ENCODE peak calls at places on chromosomes 12 and 14, in four cellular contexts. X is K562, C is GM12878, S is GM12891. L is an unnamed sample.

GRCh38 chr12:93019240-93019910 is 90.3 kb upstream of the EEA1 start:
- DNase-seq in X (no peak), C (no peak), S (no peak), L (no peak)

GRCh38 chr14:37246427-37246829 is 48.7 kb downstream of the MIPOL1 start:
- DNase-seq in S (no peak), X (peak), C (no peak), L (no peak)

GRCh38 chr12:92989715-92990484 is 60.8 kb upstream of the EEA1 start:
- DNase-seq in C (no peak), X (no peak), S (no peak), L (no peak)

GRCh38 chr12:122203968-122204828 is 689 bp downstream of the B3GNT4 start:
- DNase-seq in S (no peak), C (no peak), X (no peak), L (no peak)

GRCh38 chr14:101591582-101591981 is 30.3 kb downstream of the DIO3 start:
- DNase-seq in S (no peak), C (no peak), X (no peak), L (no peak)

GRCh38 chr12:95548056-95548538 is 3.2 kb downstream of the USP44 start:
- DNase-seq in C (no peak), X (peak), S (peak), L (no peak)

GRCh38 chr12:75750950-75751349 is 239.5 kb upstream of the KRR1 start:
- DNase-seq in S (no peak), C (no peak), X (no peak), L (no peak)

GRCh38 chr14:73235531-73236155 is 1.7 kb upstream of the PAPLN start:
- DNase-seq in X (no peak), C (no peak), S (no peak), L (no peak)

GRCh38 chr12:115430636-115431035 is 746.7 kb upstream of the TBX3 start:
- DNase-seq in S (no peak), X (no peak), C (no peak), L (no peak)

GRCh38 chr12:120538281-120539156 is 4.4 kb downstream of the RNF10 start:
- DNase-seq in S (no peak), X (no peak), C (no peak), L (peak)

GRCh38 chr12:6955462-6956331 is 4.5 kb downstream of the PTPN6 start:
- DNase-seq in X (no peak), S (no peak), C (no peak), L (no peak)

GRCh38 chr12:54405106-54405505 is 14.0 kb downstream of the ITGA5 start:
- DNase-seq in X (no peak), C (no peak), S (no peak), L (no peak)

GRCh38 chr14:100059433-100059781 is 5.8 kb upstream of the EVL start:
- DNase-seq in S (no peak), X (no peak), C (no peak), L (no peak)

GRCh38 chr14:102370305-102370809 is 7.6 kb downstream of the TECPR2 start:
- DNase-seq in X (no peak), S (no peak), C (no peak), L (peak)

GRCh38 chr12:79690156-79690605 is 583 bp downstream of the PAWR start:
- DNase-seq in S (no peak), X (no peak), C (no peak), L (no peak)

GRCh38 chr14:37078131-37078530 is 94.3 kb downstream of the SLC25A21 start:
- DNase-seq in C (no peak), S (no peak), X (no peak), L (no peak)

GRCh38 chr12:76183459-76184186 is 99.1 kb upstream of the NAP1L1 start:
- DNase-seq in X (peak), C (peak), S (peak), L (peak)

GRCh38 chr12:80472912-80473500 is 29.0 kb downstream of the PTPRQ start:
- DNase-seq in C (peak), S (no peak), X (no peak), L (peak)

GRCh38 chr12:56188116-56188785 is 1.0 kb downstream of the SMARCC2 start:
- DNase-seq in S (no peak), C (no peak), X (no peak), L (peak)

GRCh38 chr12:40104461-40105264 is 1.2 kb downstream of the SLC2A13 start:
- DNase-seq in X (peak), C (no peak), S (peak), L (no peak)

GRCh38 chr12:13950502-13950901 is 30.9 kb downstream of the GRIN2B start:
- DNase-seq in X (no peak), S (no peak), C (no peak), L (no peak)

GRCh38 chr12:57887631-57888406 is 41.3 kb upstream of the CTDSP2 start:
- DNase-seq in S (no peak), X (peak), C (no peak), L (no peak)

GRCh38 chr12:8033153-8034044 is 883 bp downstream of the FOXJ2 start:
- DNase-seq in X (peak), C (no peak), S (peak), L (no peak)

GRCh38 chr12:53623526-53623925 is 2.7 kb downstream of the ATF7 start:
- DNase-seq in C (no peak), S (no peak), X (peak), L (no peak)

GRCh38 chr14:23022849-23023499 is 11.7 kb downstream of the PSMB5 start:
- DNase-seq in S (no peak), X (no peak), C (no peak), L (no peak)

GRCh38 chr12:121224591-121224990 is 14.7 kb downstream of the P2RX4 start:
- DNase-seq in X (no peak), C (no peak), S (no peak), L (no peak)

GRCh38 chr14:90785474-90785873 is 30.8 kb downstream of the TTC7B start:
- DNase-seq in S (no peak), X (no peak), C (no peak), L (peak)

GRCh38 chr12:78866518-78866917 is 1.9 kb downstream of the SYT1 start:
- DNase-seq in S (no peak), X (no peak), C (no peak), L (no peak)

GRCh38 chr14:31426663-31427062 is 6.3 kb upstream of the HEATR5A start:
- DNase-seq in C (no peak), X (no peak), S (no peak), L (no peak)

GRCh38 chr14:103139371-103140016 is 16.2 kb downstream of the TNFAIP2 start:
- DNase-seq in X (no peak), C (no peak), S (no peak), L (no peak)

DNA sequence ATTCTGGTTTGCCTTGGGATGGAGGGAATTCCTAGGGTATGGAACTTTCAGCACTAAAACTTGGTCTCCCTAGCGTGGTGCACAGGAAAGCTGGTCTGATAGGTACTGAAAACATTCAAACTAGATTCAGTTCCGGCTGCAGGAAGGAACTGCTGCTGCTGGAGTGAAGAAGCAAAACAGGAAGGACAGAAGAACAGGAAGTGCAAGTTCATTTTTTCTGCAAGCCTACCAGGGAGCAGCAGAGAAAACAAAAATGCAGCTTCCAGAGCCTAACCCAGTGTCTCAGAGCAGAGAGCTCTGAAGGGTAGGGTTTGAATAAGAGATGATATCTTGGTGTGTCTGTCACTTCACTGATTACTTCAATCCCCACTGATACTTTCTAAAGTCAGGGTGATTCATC is 165.2 kb downstream of the VRK1 start:
- DNase-seq in X (no peak), S (no peak), C (no peak), L (peak)
- TF ChIP-seq SPI1 in X (peak), S (peak), C (peak), L (peak)

DNA sequence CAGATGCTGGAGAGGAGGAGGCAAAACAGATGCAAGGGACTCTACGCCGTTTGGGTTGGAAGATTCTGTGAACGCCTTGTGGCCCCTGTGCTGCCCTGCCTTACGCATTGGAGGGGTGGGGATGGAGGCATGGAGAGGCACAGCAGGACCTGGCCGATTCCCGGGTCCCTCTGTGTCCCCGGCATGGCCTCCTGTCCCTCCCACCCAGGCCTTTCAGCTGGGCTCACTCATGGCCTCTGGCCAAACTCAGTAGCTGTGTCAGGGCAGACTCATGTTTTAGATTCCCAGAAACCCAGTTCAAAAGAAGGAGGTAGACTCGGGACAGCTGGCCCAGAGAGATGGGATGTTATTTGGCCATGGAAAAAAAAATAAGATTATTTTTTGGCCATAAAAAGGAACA is 40.1 kb downstream of the TESC start:
- DNase-seq in C (no peak), S (no peak), X (no peak), L (no peak)
- TF ChIP-seq SPI1 in C (no peak), S (no peak), X (no peak), L (no peak)

GRCh38 chr14:69005432-69006148 is 26.5 kb upstream of the ACTN1 start:
- DNase-seq in S (no peak), X (no peak), C (no peak), L (no peak)
- TF ChIP-seq SPI1 in S (no peak), X (no peak), C (no peak), L (no peak)

GRCh38 chr14:50823051-50823762 is 7.8 kb downstream of the NIN start:
- DNase-seq in S (no peak), C (peak), X (no peak), L (no peak)
- TF ChIP-seq SPI1 in S (no peak), C (no peak), X (no peak), L (no peak)

GRCh38 chr12:106906715-106907114 is 49.0 kb upstream of the TMEM263 start:
- DNase-seq in X (no peak), C (no peak), S (no peak), L (no peak)
- TF ChIP-seq SPI1 in X (no peak), C (no peak), S (no peak), L (no peak)

DNA sequence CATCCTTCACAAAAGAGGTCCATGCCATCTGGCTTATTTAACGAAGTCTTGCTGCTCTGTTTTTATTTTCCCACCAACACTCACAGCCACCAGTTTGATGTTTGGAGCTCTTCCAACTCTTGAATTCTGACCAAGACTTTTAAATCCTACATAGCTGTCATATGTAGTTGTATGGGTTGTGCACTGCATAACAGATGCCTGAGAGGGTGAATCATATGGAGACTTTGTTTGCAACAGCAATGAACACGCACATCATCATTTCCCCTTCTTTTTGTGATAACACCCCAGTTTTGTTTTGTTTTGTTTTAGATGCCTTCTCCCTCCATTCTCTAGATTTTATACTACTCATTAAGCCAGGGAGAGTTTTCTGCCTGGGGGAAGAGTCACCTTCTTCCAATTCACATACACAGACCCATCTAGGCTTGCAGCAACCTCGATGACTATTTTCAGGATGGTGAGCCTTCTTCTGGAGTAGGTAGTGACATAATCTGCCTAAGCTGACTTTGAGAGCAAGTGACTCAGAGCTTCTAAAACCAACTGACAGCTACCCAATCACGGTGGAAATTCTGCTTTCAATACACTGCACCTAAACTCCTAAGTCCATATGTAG is 145.1 kb upstream of the WSCD2 start:
- DNase-seq in C (no peak), S (no peak), X (no peak), L (no peak)
- TF ChIP-seq SPI1 in C (no peak), S (no peak), X (no peak), L (no peak)

GRCh38 chr14:95318870-95319311 is 817 bp downstream of the CLMN start:
- DNase-seq in C (no peak), S (no peak), X (peak), L (no peak)

GRCh38 chr14:95320076-95320895 is 578 bp upstream of the CLMN start:
- DNase-seq in X (no peak), S (no peak), C (no peak), L (no peak)

GRCh38 chr14:95317817-95318343 is 1.8 kb downstream of the CLMN start:
- DNase-seq in X (no peak), C (no peak), S (no peak), L (no peak)

GRCh38 chr14:95318399-95318834 is 1.3 kb downstream of the CLMN start:
- DNase-seq in C (no peak), X (no peak), S (no peak), L (no peak)

GRCh38 chr14:95319312-95320075 is at the start of gene CLMN:
- DNase-seq in C (no peak), X (peak), S (peak), L (peak)
- TF ChIP-seq SPI1 in C (no peak), X (no peak), S (no peak), L (no peak)

GRCh38 chr12:51687142-51687935 is 96.3 kb downstream of the SCN8A start:
- DNase-seq in X (no peak), S (no peak), C (no peak), L (no peak)
- TF ChIP-seq SPI1 in X (no peak), S (no peak), C (no peak), L (no peak)

GRCh38 chr12:49092086-49092815 is 2.4 kb downstream of the DHH start:
- DNase-seq in X (peak), S (no peak), C (no peak), L (peak)
- TF ChIP-seq SPI1 in X (peak), S (no peak), C (no peak), L (no peak)

DNA sequence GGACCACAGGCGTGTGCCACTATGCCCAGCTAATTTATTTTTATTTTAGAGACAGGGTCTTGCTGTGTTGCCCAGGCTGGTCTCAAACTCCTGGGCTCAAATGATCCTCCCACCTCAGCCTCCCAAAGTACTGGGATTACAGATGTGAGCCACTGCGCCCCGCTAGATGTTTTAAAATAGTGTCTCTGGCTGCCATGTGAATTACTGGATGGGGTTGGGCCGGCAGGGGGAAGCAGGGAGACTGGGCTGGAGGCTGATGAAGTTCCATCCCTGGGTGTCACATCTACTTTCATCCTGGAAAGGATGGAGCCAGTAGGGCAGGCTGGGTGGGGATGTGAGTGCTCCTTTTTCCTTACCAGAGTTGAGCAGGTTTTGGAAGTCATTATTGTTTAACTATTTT is 46.1 kb downstream of the DNAH10 start:
- DNase-seq in C (no peak), S (no peak), X (peak), L (peak)
- TF ChIP-seq SPI1 in C (no peak), S (no peak), X (no peak), L (no peak)

L was measured in HL-60.